ENCODE peak calls at places on chromosomes 1 and 21, in five cellular contexts. One of them, this sample, is unnamed.

GRCh38 chr1:6001992-6002576 is 9.9 kb upstream of the NPHP4 start:
- DNase-seq in fibroblast of lung: no peak
- DNase-seq in H1: no peak
- DNase-seq in foreskin fibroblast: no peak
- DNase-seq in endodermal cell: no peak
- DNase-seq in this sample: no peak

GRCh38 chr21:42414928-42415769 is 11.4 kb downstream of the UBASH3A start:
- DNase-seq in fibroblast of lung: peak
- DNase-seq in H1: no peak
- DNase-seq in foreskin fibroblast: no peak
- DNase-seq in endodermal cell: no peak
- DNase-seq in this sample: no peak

GRCh38 chr1:4172659-4173599 is 272.9 kb upstream of the C1orf174 start:
- DNase-seq in fibroblast of lung: no peak
- DNase-seq in H1: peak
- DNase-seq in foreskin fibroblast: no peak
- DNase-seq in endodermal cell: peak
- DNase-seq in this sample: peak

GRCh38 chr21:33042812-33043211 is 17.1 kb downstream of the OLIG2 start:
- DNase-seq in fibroblast of lung: peak
- DNase-seq in H1: no peak
- DNase-seq in foreskin fibroblast: peak
- DNase-seq in endodermal cell: no peak
- DNase-seq in this sample: no peak

GRCh38 chr1:112797221-112797620 is 82.1 kb upstream of the PPM1J start:
- DNase-seq in fibroblast of lung: peak
- DNase-seq in H1: no peak
- DNase-seq in foreskin fibroblast: no peak
- DNase-seq in endodermal cell: no peak
- DNase-seq in this sample: no peak

GRCh38 chr1:96234299-96234698 is 487.3 kb upstream of the PTBP2 start:
- DNase-seq in fibroblast of lung: peak
- DNase-seq in H1: no peak
- DNase-seq in foreskin fibroblast: no peak
- DNase-seq in endodermal cell: peak
- DNase-seq in this sample: no peak

GRCh38 chr21:36077758-36078157 is 7.9 kb downstream of the CBR1 start:
- DNase-seq in fibroblast of lung: no peak
- DNase-seq in H1: no peak
- DNase-seq in foreskin fibroblast: no peak
- DNase-seq in endodermal cell: no peak
- DNase-seq in this sample: no peak

GRCh38 chr1:117655220-117655577 is 49.4 kb downstream of the TENT5C start:
- DNase-seq in fibroblast of lung: no peak
- DNase-seq in H1: no peak
- DNase-seq in foreskin fibroblast: no peak
- DNase-seq in endodermal cell: no peak
- DNase-seq in this sample: no peak

GRCh38 chr1:88885933-88886332 is 5.4 kb downstream of the GTF2B start:
- DNase-seq in fibroblast of lung: no peak
- DNase-seq in H1: no peak
- DNase-seq in foreskin fibroblast: no peak
- DNase-seq in endodermal cell: no peak
- DNase-seq in this sample: no peak

GRCh38 chr1:7220007-7220406 is 434.8 kb downstream of the CAMTA1 start:
- DNase-seq in fibroblast of lung: peak
- DNase-seq in H1: no peak
- DNase-seq in foreskin fibroblast: no peak
- DNase-seq in endodermal cell: no peak
- DNase-seq in this sample: no peak

GRCh38 chr1:214621178-214621577 is 18.2 kb downstream of the CENPF start:
- DNase-seq in fibroblast of lung: no peak
- DNase-seq in H1: no peak
- DNase-seq in foreskin fibroblast: no peak
- DNase-seq in endodermal cell: no peak
- DNase-seq in this sample: no peak

GRCh38 chr1:8422439-8423133 is 104.7 kb downstream of the SLC45A1 start:
- DNase-seq in fibroblast of lung: no peak
- DNase-seq in H1: no peak
- DNase-seq in foreskin fibroblast: no peak
- DNase-seq in endodermal cell: no peak
- DNase-seq in this sample: no peak

GRCh38 chr1:193192586-193192985 is 6.2 kb upstream of the B3GALT2 start:
- DNase-seq in fibroblast of lung: peak
- DNase-seq in H1: no peak
- DNase-seq in foreskin fibroblast: no peak
- DNase-seq in endodermal cell: no peak
- DNase-seq in this sample: no peak

GRCh38 chr21:27369234-27369633 is 402.3 kb upstream of the ADAMTS5 start:
- DNase-seq in fibroblast of lung: no peak
- DNase-seq in H1: no peak
- DNase-seq in foreskin fibroblast: no peak
- DNase-seq in endodermal cell: no peak
- DNase-seq in this sample: no peak

GRCh38 chr1:233433436-233434213 is 106.1 kb downstream of the MAP3K21 start:
- DNase-seq in fibroblast of lung: peak
- DNase-seq in H1: no peak
- DNase-seq in foreskin fibroblast: no peak
- DNase-seq in endodermal cell: no peak
- DNase-seq in this sample: no peak

GRCh38 chr1:194447635-194448034 is 1261.2 kb upstream of the B3GALT2 start:
- DNase-seq in fibroblast of lung: peak
- DNase-seq in H1: no peak
- DNase-seq in foreskin fibroblast: peak
- DNase-seq in endodermal cell: no peak
- DNase-seq in this sample: no peak

GRCh38 chr1:248756151-248756550 is 592 bp upstream of the LYPD8 start:
- DNase-seq in fibroblast of lung: no peak
- DNase-seq in H1: no peak
- DNase-seq in foreskin fibroblast: no peak
- DNase-seq in endodermal cell: no peak
- DNase-seq in this sample: no peak

GRCh38 chr1:207861442-207862177 is 49.3 kb downstream of the CD34 start:
- DNase-seq in fibroblast of lung: peak
- DNase-seq in H1: no peak
- DNase-seq in foreskin fibroblast: no peak
- DNase-seq in endodermal cell: peak
- DNase-seq in this sample: no peak

GRCh38 chr1:100353073-100353801 is 931 bp downstream of the CDC14A start:
- DNase-seq in fibroblast of lung: peak
- DNase-seq in H1: peak
- DNase-seq in foreskin fibroblast: no peak
- DNase-seq in endodermal cell: peak
- DNase-seq in this sample: peak

GRCh38 chr21:36706951-36707762 is 8.2 kb downstream of the SIM2 start:
- DNase-seq in fibroblast of lung: no peak
- DNase-seq in H1: peak
- DNase-seq in foreskin fibroblast: no peak
- DNase-seq in endodermal cell: peak
- DNase-seq in this sample: no peak

GRCh38 chr1:40692429-40692905 is 963 bp downstream of the NFYC start:
- DNase-seq in fibroblast of lung: peak
- DNase-seq in H1: no peak
- DNase-seq in foreskin fibroblast: no peak
- DNase-seq in endodermal cell: no peak
- DNase-seq in this sample: no peak

GRCh38 chr1:1430114-1430982 is 5.1 kb upstream of the VWA1 start:
- DNase-seq in fibroblast of lung: peak
- DNase-seq in H1: peak
- DNase-seq in foreskin fibroblast: peak
- DNase-seq in endodermal cell: peak
- DNase-seq in this sample: no peak

GRCh38 chr1:36836196-36836883 is 198.0 kb downstream of the GRIK3 start:
- DNase-seq in fibroblast of lung: no peak
- DNase-seq in H1: no peak
- DNase-seq in foreskin fibroblast: no peak
- DNase-seq in endodermal cell: no peak
- DNase-seq in this sample: no peak

GRCh38 chr1:212687811-212688210 is 11.8 kb downstream of the BATF3 start:
- DNase-seq in fibroblast of lung: no peak
- DNase-seq in H1: no peak
- DNase-seq in foreskin fibroblast: no peak
- DNase-seq in endodermal cell: no peak
- DNase-seq in this sample: no peak

GRCh38 chr1:981491-981954 is 370 bp downstream of the PERM1 start:
- DNase-seq in fibroblast of lung: no peak
- DNase-seq in H1: no peak
- DNase-seq in foreskin fibroblast: no peak
- DNase-seq in endodermal cell: no peak
- DNase-seq in this sample: no peak

GRCh38 chr1:178536844-178537371 is 24.0 kb downstream of the TEX35 start:
- DNase-seq in fibroblast of lung: peak
- DNase-seq in H1: no peak
- DNase-seq in foreskin fibroblast: peak
- DNase-seq in endodermal cell: no peak
- DNase-seq in this sample: no peak

GRCh38 chr1:24491577-24492360 is 10.9 kb upstream of the RCAN3 start:
- DNase-seq in fibroblast of lung: no peak
- DNase-seq in H1: no peak
- DNase-seq in foreskin fibroblast: no peak
- DNase-seq in endodermal cell: no peak
- DNase-seq in this sample: no peak

GRCh38 chr21:41066086-41066938 is 101.6 kb upstream of the BACE2 start:
- DNase-seq in fibroblast of lung: peak
- DNase-seq in H1: no peak
- DNase-seq in foreskin fibroblast: no peak
- DNase-seq in endodermal cell: no peak
- DNase-seq in this sample: no peak

GRCh38 chr1:165531021-165531420 is 12.8 kb upstream of the LRRC52 start:
- DNase-seq in fibroblast of lung: no peak
- DNase-seq in H1: no peak
- DNase-seq in foreskin fibroblast: no peak
- DNase-seq in endodermal cell: no peak
- DNase-seq in this sample: no peak

GRCh38 chr1:24003331-24003972 is 23.3 kb upstream of the SRSF10 start:
- DNase-seq in fibroblast of lung: peak
- DNase-seq in H1: no peak
- DNase-seq in foreskin fibroblast: peak
- DNase-seq in endodermal cell: no peak
- DNase-seq in this sample: no peak

GRCh38 chr1:157371826-157372225 is 180.5 kb downstream of the FCRL5 start:
- DNase-seq in fibroblast of lung: no peak
- DNase-seq in H1: peak
- DNase-seq in foreskin fibroblast: no peak
- DNase-seq in endodermal cell: no peak
- DNase-seq in this sample: no peak

GRCh38 chr1:39110325-39110851 is 84.2 kb downstream of the NDUFS5 start:
- DNase-seq in fibroblast of lung: peak
- DNase-seq in H1: no peak
- DNase-seq in foreskin fibroblast: peak
- DNase-seq in endodermal cell: no peak
- DNase-seq in this sample: no peak

GRCh38 chr1:56396524-56397067 is 182.8 kb downstream of the PLPP3 start:
- DNase-seq in fibroblast of lung: no peak
- DNase-seq in H1: no peak
- DNase-seq in foreskin fibroblast: no peak
- DNase-seq in endodermal cell: peak
- DNase-seq in this sample: no peak

GRCh38 chr21:39788383-39788782 is 43.4 kb downstream of the IGSF5 start:
- DNase-seq in fibroblast of lung: peak
- DNase-seq in H1: peak
- DNase-seq in foreskin fibroblast: peak
- DNase-seq in endodermal cell: peak
- DNase-seq in this sample: peak

GRCh38 chr1:18828224-18828623 is 31.2 kb downstream of the TAS1R2 start:
- DNase-seq in fibroblast of lung: no peak
- DNase-seq in H1: no peak
- DNase-seq in foreskin fibroblast: no peak
- DNase-seq in endodermal cell: no peak
- DNase-seq in this sample: no peak
- TF ChIP-seq CTCF in fibroblast of lung: no peak
- TF ChIP-seq CTCF in H1: no peak
- TF ChIP-seq CTCF in foreskin fibroblast: no peak
- TF ChIP-seq CTCF in endodermal cell: peak
- TF ChIP-seq CTCF in this sample: no peak

DNA sequence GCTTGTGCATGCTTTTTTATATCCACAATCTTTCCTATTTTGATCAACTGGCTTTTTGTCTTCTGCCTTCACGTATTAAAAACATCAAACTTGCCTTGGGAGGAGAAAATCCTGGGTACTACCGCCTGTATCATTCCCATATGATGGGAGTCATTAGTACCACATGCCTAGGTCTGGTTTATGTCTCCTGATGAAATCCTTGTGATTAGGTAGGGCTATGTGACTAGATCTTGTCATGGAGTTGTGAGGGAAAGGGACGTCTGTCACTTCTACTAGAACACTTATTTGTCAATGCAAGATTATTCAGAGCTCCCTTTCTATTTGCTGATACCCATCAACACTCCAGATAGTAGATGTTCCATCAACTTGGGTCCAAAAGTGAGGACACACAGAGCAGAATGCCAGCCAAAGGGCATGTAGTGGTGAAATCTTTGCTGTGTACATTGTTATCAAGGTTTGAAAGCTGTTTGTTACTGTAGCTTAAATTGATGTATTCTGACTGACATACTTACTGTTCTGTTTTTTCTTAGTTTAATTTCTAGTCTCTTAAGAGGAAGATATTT is 621.8 kb upstream of the NR5A2 start:
- DNase-seq in fibroblast of lung: no peak
- DNase-seq in H1: no peak
- DNase-seq in foreskin fibroblast: no peak
- DNase-seq in endodermal cell: no peak
- DNase-seq in this sample: no peak
- TF ChIP-seq CTCF in fibroblast of lung: no peak
- TF ChIP-seq CTCF in H1: no peak
- TF ChIP-seq CTCF in foreskin fibroblast: no peak
- TF ChIP-seq CTCF in endodermal cell: no peak
- TF ChIP-seq CTCF in this sample: no peak

GRCh38 chr1:27634166-27634981 is 611 bp downstream of the FGR start:
- DNase-seq in fibroblast of lung: peak
- DNase-seq in H1: peak
- DNase-seq in foreskin fibroblast: no peak
- DNase-seq in endodermal cell: peak
- DNase-seq in this sample: no peak
- TF ChIP-seq CTCF in fibroblast of lung: no peak
- TF ChIP-seq CTCF in H1: no peak
- TF ChIP-seq CTCF in foreskin fibroblast: no peak
- TF ChIP-seq CTCF in endodermal cell: no peak
- TF ChIP-seq CTCF in this sample: no peak

GRCh38 chr1:234743866-234744581 is 134.0 kb upstream of the IRF2BP2 start:
- DNase-seq in fibroblast of lung: peak
- DNase-seq in H1: no peak
- DNase-seq in foreskin fibroblast: no peak
- DNase-seq in endodermal cell: peak
- DNase-seq in this sample: no peak
- TF ChIP-seq CTCF in fibroblast of lung: no peak
- TF ChIP-seq CTCF in H1: no peak
- TF ChIP-seq CTCF in foreskin fibroblast: no peak
- TF ChIP-seq CTCF in endodermal cell: no peak
- TF ChIP-seq CTCF in this sample: no peak